ENCODE peak calls at places on chromosomes 12 and 14, in nine cellular contexts. M is RPMI7951; V is HuH-7.5; Y is lower lobe of right lung; B is stimulated activated CD4-positive, alpha-beta T cell treated with anti-CD3 and anti-CD28 coated beads, Interleukin-2, amount 100 ng/mL, for 48 hours; Q is neural progenitor cell; A is caudate nucleus; P is dorsolateral prefrontal cortex; L is PC-9. X is an unnamed sample.

GRCh38 chr12:630656-631632 is 32.3 kb downstream of the NINJ2 start:
- DNase-seq in P (no peak), Q (peak; percentile 22), M (no peak), A (no peak), B (peak; percentile 59), L (peak; percentile 64), Y (peak; percentile 86), V (no peak), X (no peak)

GRCh38 chr12:112463478-112463877 is 44.7 kb downstream of the PTPN11 start:
- DNase-seq in Q (no peak), Y (no peak), M (no peak), V (no peak), B (no peak), P (no peak), L (no peak), A (no peak), X (no peak)

GRCh38 chr14:29681308-29681707 is 246.3 kb downstream of the PRKD1 start:
- DNase-seq in L (no peak), V (no peak), A (no peak), P (no peak), Y (no peak), Q (no peak), M (peak; percentile 4), B (no peak), X (no peak)

GRCh38 chr12:10967409-10967808 is 19.3 kb downstream of the TAS2R50 start:
- DNase-seq in Y (no peak), M (peak; percentile 62), Q (no peak), L (no peak), P (no peak), V (no peak), B (no peak), A (no peak), X (no peak)

GRCh38 chr14:64060648-64061096 is 207.9 kb downstream of the SYNE2 start:
- DNase-seq in A (no peak), M (peak; percentile 26), Y (no peak), B (peak; percentile 11), Q (peak; percentile 78), P (no peak), L (peak; percentile 11), V (peak; percentile 12), X (no peak)

GRCh38 chr14:39384177-39384576 is 48.1 kb downstream of the FBXO33 start:
- DNase-seq in V (no peak), B (no peak), P (no peak), L (no peak), A (no peak), M (no peak), Q (no peak), Y (no peak), X (no peak)

GRCh38 chr12:49359671-49360070 is 7.6 kb upstream of the SPATS2 start:
- DNase-seq in A (no peak), P (no peak), V (no peak), Y (no peak), L (no peak), B (no peak), Q (no peak), M (no peak), X (no peak)

GRCh38 chr12:57096099-57096572 is 7.2 kb downstream of the NAB2 start:
- DNase-seq in Q (no peak), L (no peak), A (peak; percentile 52), M (no peak), Y (no peak), P (no peak), V (no peak), B (no peak), X (no peak)

GRCh38 chr12:132558861-132559623 is 51.3 kb downstream of the LRCOL1 start:
- DNase-seq in P (no peak), A (no peak), B (no peak), L (no peak), Y (no peak), Q (peak; percentile 60), V (no peak), M (no peak), X (no peak)

GRCh38 chr14:58815046-58815701 is 177.4 kb downstream of the DACT1 start:
- DNase-seq in L (no peak), P (no peak), Q (no peak), M (no peak), B (no peak), V (no peak), Y (no peak), A (no peak), X (no peak)